ENCODE peak calls at places on chromosomes 2 and 18, in six cellular contexts. V is A549, X is cardiac muscle cell, M is fibroblast of lung, W is epithelial cell of esophagus, N is AG04450. Y is an unnamed sample.

GRCh38 chr2:187964742-187965141 is 326.9 kb upstream of the GULP1 start:
- DNase-seq in X (no peak), V (no peak), N (no peak), W (peak), M (peak), Y (no peak)

GRCh38 chr2:158722266-158723105 is 72.6 kb upstream of the DAPL1 start:
- DNase-seq in M (no peak), V (no peak), N (no peak), X (no peak), W (peak), Y (no peak)

GRCh38 chr2:151071382-151071781 is 190.3 kb downstream of the RBM43 start:
- DNase-seq in N (no peak), X (peak), M (peak), V (peak), W (peak), Y (no peak)

GRCh38 chr2:189535433-189535832 is 45.2 kb downstream of the SLC40A1 start:
- DNase-seq in W (no peak), V (no peak), X (no peak), M (no peak), N (no peak), Y (no peak)

GRCh38 chr2:221517362-221518121 is 54.6 kb downstream of the EPHA4 start:
- DNase-seq in X (no peak), W (peak), V (peak), M (peak), N (no peak), Y (no peak)

GRCh38 chr18:67243799-67244587 is 272.5 kb downstream of the DSEL start:
- DNase-seq in X (no peak), W (peak), V (no peak), N (no peak), M (no peak), Y (no peak)

GRCh38 chr2:207423886-207424285 is 105.9 kb upstream of the CREB1 start:
- DNase-seq in W (peak), X (no peak), V (no peak), M (peak), N (peak), Y (peak)

GRCh38 chr2:27489118-27489497 is 435 bp downstream of the IFT172 start:
- DNase-seq in X (peak), W (peak), M (peak), N (no peak), V (peak), Y (no peak)

GRCh38 chr2:135840601-135841000 is 3.6 kb upstream of the LCT start:
- DNase-seq in N (no peak), W (no peak), M (peak), V (no peak), X (no peak), Y (no peak)

GRCh38 chr2:105455488-105455991 is 56.7 kb upstream of the FHL2 start:
- DNase-seq in W (peak), X (no peak), N (peak), M (peak), V (peak), Y (peak)

GRCh38 chr2:20221169-20221938 is 3.6 kb downstream of the SDC1 start:
- DNase-seq in V (no peak), N (no peak), M (peak), W (peak), X (no peak), Y (no peak)

GRCh38 chr2:219358170-219359075 is 25.9 kb upstream of the RESP18 start:
- DNase-seq in X (peak), N (no peak), V (no peak), M (no peak), W (no peak), Y (no peak)

GRCh38 chr2:67463810-67464209 is 66.7 kb downstream of the ETAA1 start:
- DNase-seq in N (no peak), W (peak), V (peak), X (no peak), M (peak), Y (no peak)

GRCh38 chr2:58271826-58272225 is 30.7 kb upstream of the FANCL start:
- DNase-seq in N (no peak), V (no peak), W (no peak), M (no peak), X (no peak), Y (no peak)

GRCh38 chr2:98134138-98134537 is 47.2 kb downstream of the VWA3B start:
- DNase-seq in V (no peak), X (no peak), M (no peak), N (no peak), W (peak), Y (no peak)

GRCh38 chr2:3034856-3035255 is 342.8 kb downstream of the EIPR1 start:
- DNase-seq in N (no peak), X (no peak), W (no peak), M (no peak), V (no peak), Y (no peak)

GRCh38 chr2:132253496-132254305 is 91.9 kb upstream of the ANKRD30BL start:
- DNase-seq in W (no peak), X (no peak), V (no peak), N (no peak), M (no peak), Y (no peak)

GRCh38 chr2:170845343-170845742 is 28.7 kb downstream of the GAD1 start:
- DNase-seq in X (no peak), M (no peak), W (no peak), N (no peak), V (peak), Y (no peak)

GRCh38 chr2:107195631-107196030 is 309.7 kb upstream of the ST6GAL2 start:
- DNase-seq in W (no peak), V (no peak), X (no peak), M (no peak), N (no peak), Y (no peak)

GRCh38 chr2:180728928-180729559 is 251.4 kb upstream of the UBE2E3 start:
- DNase-seq in N (peak), V (peak), W (peak), X (no peak), M (peak), Y (peak)

GRCh38 chr2:164824865-164825264 is 16.8 kb downstream of the COBLL1 start:
- DNase-seq in M (no peak), X (no peak), N (no peak), V (no peak), W (peak), Y (no peak)

GRCh38 chr2:121390082-121390481 is 105.1 kb upstream of the TFCP2L1 start:
- DNase-seq in M (no peak), N (no peak), W (peak), V (no peak), X (no peak), Y (no peak)

GRCh38 chr2:138787053-138787666 is 7.0 kb upstream of the NXPH2 start:
- DNase-seq in V (peak), W (peak), M (peak), N (no peak), X (peak), Y (no peak)

GRCh38 chr2:229363126-229363814 is 92.2 kb upstream of the PID1 start:
- DNase-seq in X (no peak), W (peak), V (no peak), N (no peak), M (no peak), Y (no peak)

GRCh38 chr2:236507393-236508085 is 62.1 kb upstream of the ACKR3 start:
- DNase-seq in W (peak), X (peak), M (peak), N (no peak), V (no peak), Y (no peak)

GRCh38 chr2:761384-761783 is 84.2 kb upstream of the TMEM18 start:
- DNase-seq in X (no peak), M (no peak), W (no peak), N (no peak), V (no peak), Y (no peak)

GRCh38 chr2:44462934-44463849 is 101.4 kb downstream of the CAMKMT start:
- DNase-seq in N (no peak), X (no peak), W (no peak), M (no peak), V (no peak), Y (no peak)

GRCh38 chr2:156892449-156893335 is 364.8 kb upstream of the GALNT5 start:
- DNase-seq in W (peak), M (peak), N (no peak), X (peak), V (peak), Y (peak)

GRCh38 chr2:120886967-120887672 is 151.5 kb downstream of the GLI2 start:
- DNase-seq in M (peak), N (no peak), V (no peak), X (peak), W (no peak), Y (no peak)

GRCh38 chr2:18151237-18151636 is 272.8 kb downstream of the KCNS3 start:
- DNase-seq in M (no peak), W (no peak), V (no peak), X (no peak), N (no peak), Y (no peak)

GRCh38 chr2:134665729-134666506 is 52.9 kb downstream of the TMEM163 start:
- DNase-seq in N (no peak), V (no peak), X (no peak), M (no peak), W (no peak), Y (no peak)

GRCh38 chr2:233059797-233060499 is at the start of gene INPP5D:
- DNase-seq in V (no peak), N (no peak), W (no peak), M (no peak), X (no peak), Y (no peak)
- TF ChIP-seq CTCF in V (no peak), N (no peak), W (no peak), M (no peak), X (no peak), Y (no peak)

GRCh38 chr2:53786371-53787254 is at the start of the genes ASB3 and ERLEC1:
- DNase-seq in N (peak), X (peak), W (peak), M (peak), V (peak), Y (no peak)
- H3K4me3 ChIP-seq in N (peak), X (peak), W (peak), M (peak), V (peak), Y (peak)

GRCh38 chr2:154978710-154979109 is 280.2 kb downstream of the KCNJ3 start:
- DNase-seq in M (no peak), V (no peak), N (no peak), X (no peak), W (no peak), Y (no peak)

GRCh38 chr2:154978244-154978643 is 279.7 kb downstream of the KCNJ3 start:
- DNase-seq in W (no peak), M (no peak), V (no peak), X (no peak), N (no peak), Y (no peak)

GRCh38 chr2:154974041-154974440 is 275.5 kb downstream of the KCNJ3 start:
- DNase-seq in X (peak), M (no peak), N (no peak), V (no peak), W (no peak), Y (no peak)
- TF ChIP-seq CTCF in X (no peak), M (no peak), N (no peak), V (no peak), W (no peak), Y (no peak)

DNA sequence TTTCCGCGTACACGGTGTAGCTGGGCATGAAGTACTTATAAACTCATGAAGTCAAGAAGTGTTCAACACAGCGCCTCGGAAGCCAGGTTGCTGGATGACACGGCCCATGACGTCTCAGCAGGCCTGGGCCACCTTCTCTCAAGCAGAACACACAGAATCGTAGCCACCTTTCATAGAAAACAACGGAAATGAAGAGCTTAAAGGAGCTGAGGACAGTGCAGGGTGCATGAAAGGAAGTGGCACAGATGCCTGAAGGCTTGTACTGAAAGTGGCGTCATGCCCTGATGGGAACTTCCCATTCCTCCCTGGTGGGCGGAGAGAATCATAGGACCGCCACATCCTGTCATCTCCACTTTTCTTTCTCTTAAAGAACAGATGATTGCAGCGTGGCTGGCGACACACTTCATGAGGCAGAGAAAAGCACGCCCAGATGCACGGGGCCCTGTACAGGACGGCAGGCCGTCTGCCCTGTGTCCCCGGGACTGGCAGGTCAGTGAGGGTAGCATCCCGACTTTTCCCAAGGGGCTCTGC is 31.1 kb downstream of the HDAC4 start:
- DNase-seq in X (no peak), M (no peak), W (peak), N (no peak), V (no peak), Y (no peak)
- H3K4me3 ChIP-seq in X (no peak), M (no peak), W (no peak), N (no peak), V (no peak), Y (no peak)

DNA sequence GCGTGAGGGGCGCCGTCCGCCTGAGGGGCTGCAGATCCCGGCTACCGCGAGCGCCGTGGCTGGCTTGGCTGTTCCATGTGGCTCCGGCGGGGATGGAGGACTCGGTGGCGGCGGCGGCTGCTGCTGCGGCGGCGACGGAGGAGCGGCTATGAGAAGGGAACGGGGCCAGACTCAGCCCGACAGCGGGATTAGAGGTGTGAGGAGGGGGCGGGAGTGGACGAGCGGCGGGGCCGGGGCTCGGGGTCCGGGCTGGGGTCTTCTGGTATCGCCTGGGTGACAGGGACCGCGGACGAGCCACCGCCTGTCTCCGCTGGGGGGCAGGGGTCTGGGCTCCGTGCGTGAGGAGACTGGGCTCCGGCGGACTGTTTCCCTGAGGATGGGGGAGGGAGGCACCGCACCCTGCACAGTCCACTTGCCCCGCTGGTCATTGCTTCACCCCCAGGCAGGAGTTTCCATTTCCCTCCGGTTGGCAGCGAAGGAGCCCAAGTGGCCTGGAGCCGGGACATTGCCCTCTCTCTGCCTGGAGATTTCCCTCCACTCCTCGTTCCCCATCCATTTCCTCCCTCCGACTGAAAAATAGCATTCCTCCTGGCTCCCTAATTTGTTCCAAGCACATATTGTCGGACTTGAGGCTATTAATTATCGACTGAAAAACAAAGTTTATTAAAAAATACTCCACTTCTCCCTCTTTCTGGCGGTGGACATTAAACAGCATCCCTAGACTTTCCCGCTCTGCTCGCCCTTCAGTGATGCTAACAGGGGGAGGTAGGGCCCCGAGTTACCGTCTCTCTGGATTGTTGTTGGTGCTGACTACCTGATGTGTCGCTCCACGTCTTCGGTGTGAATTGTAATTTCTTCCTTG is 577 bp downstream of the EHBP1 start:
- DNase-seq in V (peak), N (no peak), M (peak), W (peak), X (peak), Y (no peak)
- TF ChIP-seq CTCF in V (peak), N (no peak), M (peak), W (peak), X (peak), Y (peak)

DNA sequence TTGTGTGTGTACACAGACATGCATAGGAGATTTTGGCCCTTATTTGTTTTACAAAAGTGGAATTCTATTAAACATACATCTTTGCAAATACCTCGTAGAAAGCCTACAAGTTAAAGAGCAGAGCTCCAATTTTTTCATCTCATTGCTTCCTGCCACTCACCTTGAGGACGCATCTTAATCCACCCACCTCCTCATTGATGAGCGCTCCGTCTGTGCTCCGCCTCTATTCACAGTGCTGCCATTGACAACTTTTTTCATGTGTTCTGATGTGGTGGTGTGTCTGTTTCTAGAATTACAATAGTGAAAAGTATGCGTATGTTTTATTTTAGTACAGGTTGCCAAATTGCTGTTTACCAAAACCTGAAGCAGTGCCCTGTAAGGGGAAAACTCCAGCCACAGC is 36.3 kb downstream of the NEURL3 start:
- DNase-seq in N (no peak), M (no peak), V (no peak), X (no peak), W (no peak), Y (no peak)
- H3K4me3 ChIP-seq in N (no peak), M (no peak), V (no peak), X (no peak), W (no peak), Y (no peak)

GRCh38 chr2:152336854-152337510 is 2.0 kb downstream of the FMNL2 start:
- DNase-seq in X (peak), M (peak), W (peak), N (no peak), V (peak), Y (no peak)

GRCh38 chr2:152336103-152336853 is 1.3 kb downstream of the FMNL2 start:
- DNase-seq in N (no peak), X (peak), V (peak), M (peak), W (peak), Y (no peak)

GRCh38 chr2:152335851-152336102 is 803 bp downstream of the FMNL2 start:
- DNase-seq in V (peak), W (no peak), N (no peak), M (no peak), X (no peak), Y (no peak)

GRCh38 chr2:152334701-152335015 is 316 bp upstream of the FMNL2 start:
- DNase-seq in X (no peak), W (no peak), N (no peak), V (no peak), M (no peak), Y (no peak)

GRCh38 chr2:152335016-152335850 is at the start of gene FMNL2:
- DNase-seq in X (peak), V (peak), N (peak), M (peak), W (peak), Y (no peak)
- TF ChIP-seq CTCF in X (no peak), V (no peak), N (peak), M (no peak), W (no peak), Y (peak)

DNA sequence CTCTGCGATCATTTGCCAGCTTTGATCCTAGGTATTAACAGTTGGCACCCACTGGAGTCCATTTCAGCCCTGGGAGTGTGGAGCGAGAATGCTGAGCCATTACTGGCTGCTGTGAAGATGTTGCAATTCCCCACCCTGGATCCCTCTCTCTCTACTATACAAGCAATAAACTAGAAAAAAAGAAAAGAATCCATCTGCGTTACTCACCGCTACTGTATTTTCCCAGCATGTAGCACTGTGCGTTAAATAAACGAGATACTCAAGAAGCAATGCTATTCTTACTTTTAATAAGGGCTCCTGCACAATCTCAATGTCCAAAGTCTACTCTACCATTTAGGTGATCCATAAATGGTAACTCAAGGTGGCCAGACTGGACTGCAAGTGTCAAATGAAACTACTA is 8.4 kb downstream of the RTTN start:
- DNase-seq in V (no peak), W (no peak), N (no peak), M (no peak), X (no peak), Y (no peak)
- H3K4me3 ChIP-seq in V (no peak), W (no peak), N (no peak), M (no peak), X (no peak), Y (no peak)

GRCh38 chr2:47437287-47437686 is 34.3 kb downstream of the MSH2 start:
- DNase-seq in W (peak), V (peak), M (peak), N (no peak), X (peak), Y (no peak)
- TF ChIP-seq CTCF in W (peak), V (peak), M (peak), N (peak), X (peak), Y (peak)

Y was measured in epithelial cell of proximal tubule.